ENCODE peak calls at places on chromosome 2, in four cellular contexts. C is stimulated activated naive CD8-positive, alpha-beta T cell treated with anti-CD3 and anti-CD28 coated beads, Interleukin-15, Interleukin-2, amounts not matched to agents 100 U/mL and 50 U/mL, for 24 hours; R is A549; G is EH. Y is an unnamed sample.

GRCh38 chr2:165203689-165204559 is at the start of gene SCN3A:
- DNase-seq in G (peak), R (peak), C (peak), Y (peak)

GRCh38 chr2:12498703-12499102 is 218.0 kb upstream of the TRIB2 start:
- DNase-seq in G (peak), R (no peak), C (no peak), Y (no peak)

GRCh38 chr2:228624708-228625107 is 443.2 kb upstream of the SPHKAP start:
- DNase-seq in G (no peak), C (no peak), R (no peak), Y (no peak)

GRCh38 chr2:9244985-9245544 is 38.5 kb downstream of the ASAP2 start:
- DNase-seq in G (no peak), C (no peak), R (peak), Y (peak)

GRCh38 chr2:18342901-18343300 is 217.6 kb downstream of the RDH14 start:
- DNase-seq in G (no peak), C (no peak), R (no peak), Y (no peak)

GRCh38 chr2:94879982-94880377 is 8.8 kb downstream of the TEKT4 start:
- DNase-seq in G (no peak), C (no peak), R (no peak), Y (no peak)

GRCh38 chr2:44277541-44277940 is 2.3 kb downstream of the SLC3A1 start:
- DNase-seq in R (no peak), G (no peak), C (no peak), Y (peak)

GRCh38 chr2:163887182-163887581 is 151.4 kb upstream of the FIGN start:
- DNase-seq in R (no peak), C (no peak), G (no peak), Y (no peak)

GRCh38 chr2:231926761-231927565 is 767 bp upstream of the NPPC start:
- DNase-seq in G (no peak), C (peak), R (no peak), Y (no peak)

GRCh38 chr2:17065536-17065935 is 399.9 kb upstream of the CYRIA start:
- DNase-seq in R (no peak), C (no peak), G (no peak), Y (no peak)

GRCh38 chr2:216549926-216550690 is 51.5 kb downstream of the RPL37A start:
- DNase-seq in R (no peak), G (no peak), C (no peak), Y (no peak)

GRCh38 chr2:14749869-14750268 is 117.4 kb downstream of the LRATD1 start:
- DNase-seq in R (no peak), C (no peak), G (no peak), Y (no peak)

GRCh38 chr2:74959106-74959751 is 786 bp downstream of the POLE4 start:
- DNase-seq in R (no peak), C (peak), G (no peak), Y (no peak)

GRCh38 chr2:72785517-72785916 is 40.3 kb downstream of the EXOC6B start:
- DNase-seq in G (no peak), C (no peak), R (no peak), Y (no peak)

GRCh38 chr2:188170356-188170755 is 121.3 kb upstream of the GULP1 start:
- DNase-seq in R (no peak), G (no peak), C (no peak), Y (no peak)

GRCh38 chr2:33583194-33583938 is 15.7 kb downstream of the FAM98A start:
- DNase-seq in C (no peak), R (peak), G (peak), Y (peak)

GRCh38 chr2:25557179-25558036 is 116.0 kb downstream of the DTNB start:
- DNase-seq in C (no peak), R (no peak), G (no peak), Y (no peak)

GRCh38 chr2:79619976-79620375 is 107.1 kb downstream of the CTNNA2 start:
- DNase-seq in R (no peak), G (no peak), C (no peak), Y (no peak)

GRCh38 chr2:209661286-209661685 is 110.3 kb upstream of the UNC80 start:
- DNase-seq in G (no peak), C (no peak), R (no peak), Y (no peak)

GRCh38 chr2:180733330-180733729 is 247.1 kb upstream of the UBE2E3 start:
- DNase-seq in G (no peak), R (no peak), C (no peak), Y (no peak)

GRCh38 chr2:190533175-190533967 is 1.2 kb downstream of the NEMP2 start:
- DNase-seq in C (peak), R (no peak), G (peak), Y (no peak)

GRCh38 chr2:186459009-186459408 is 27.1 kb upstream of the ZC3H15 start:
- DNase-seq in G (peak), R (peak), C (no peak), Y (peak)

GRCh38 chr2:214126135-214126534 is 284.7 kb upstream of the VWC2L start:
- DNase-seq in R (no peak), G (peak), C (no peak), Y (no peak)

GRCh38 chr2:117631141-117631540 is 183.3 kb upstream of the DDX18 start:
- DNase-seq in C (no peak), G (no peak), R (no peak), Y (no peak)

GRCh38 chr2:103667335-103667884 is 905.6 kb downstream of the TMEM182 start:
- DNase-seq in R (no peak), C (no peak), G (no peak), Y (no peak)

GRCh38 chr2:150850641-150851040 is 363.2 kb upstream of the RND3 start:
- DNase-seq in R (no peak), C (no peak), G (peak), Y (no peak)

GRCh38 chr2:113164930-113165585 is 8.7 kb upstream of the PSD4 start:
- DNase-seq in G (no peak), C (no peak), R (no peak), Y (peak)

GRCh38 chr2:230575640-230576324 is 136.9 kb upstream of the CAB39 start:
- DNase-seq in R (no peak), C (peak), G (no peak), Y (peak)

GRCh38 chr2:62785216-62785615 is 79.7 kb downstream of the EHBP1 start:
- DNase-seq in C (no peak), G (peak), R (no peak), Y (no peak)

GRCh38 chr2:105712981-105713596 is 31.6 kb upstream of the NCK2 start:
- DNase-seq in G (peak), R (no peak), C (no peak), Y (no peak)

GRCh38 chr2:207142461-207142860 is 23.3 kb downstream of the KLF7 start:
- DNase-seq in R (peak), C (no peak), G (peak), Y (no peak)

GRCh38 chr2:78553866-78554647 is 471.4 kb upstream of the REG3G start:
- DNase-seq in G (no peak), C (no peak), R (no peak), Y (no peak)

GRCh38 chr2:37192551-37192950 is 3.7 kb upstream of the CEBPZOS start:
- DNase-seq in C (no peak), G (no peak), R (no peak), Y (no peak)

GRCh38 chr2:43159797-43160196 is 66.6 kb downstream of the ZFP36L2 start:
- DNase-seq in C (no peak), R (no peak), G (no peak), Y (no peak)

GRCh38 chr2:31284107-31284506 is 50.2 kb downstream of the EHD3 start:
- DNase-seq in C (no peak), G (no peak), R (no peak), Y (no peak)

Y was measured in HT-29.